ENCODE peak calls at places on chromosomes 5 and 9, in seven cellular contexts. L, P, N, Z, I, B and W are unnamed samples. For H3K36me3 and H3K4me1, the result is how much of the 10 kb centered on the place peaks cover.

GRCh38 chr9:135512904-135513303 is 8.3 kb upstream of the LCN1 start:
- DNase-seq in L (no peak), P (no peak), N (no peak), Z (peak), I (no peak), B (no peak), W (peak)

GRCh38 chr5:23208959-23209431 is 298.4 kb upstream of the PRDM9 start:
- DNase-seq in L (no peak), P (no peak), N (no peak), Z (no peak), I (no peak), B (peak), W (no peak)

GRCh38 chr5:31983851-31984250 is 190.3 kb downstream of the GOLPH3 start:
- DNase-seq in L (no peak), P (no peak), N (no peak), Z (no peak), I (no peak), B (no peak), W (no peak)

GRCh38 chr9:35736201-35736633 is 3.8 kb downstream of the CREB3 start:
- DNase-seq in L (peak), P (peak), N (peak), Z (no peak), I (peak), B (peak), W (peak)

GRCh38 chr5:3121813-3122212 is 370.3 kb upstream of the IRX2 start:
- DNase-seq in L (no peak), P (no peak), N (no peak), Z (peak), I (no peak), B (no peak), W (no peak)

GRCh38 chr5:131109540-131110255 is 55.4 kb downstream of the HINT1 start:
- DNase-seq in L (no peak), P (no peak), N (no peak), Z (no peak), I (peak), B (peak), W (no peak)

GRCh38 chr5:13339022-13339421 is 605.5 kb downstream of the DNAH5 start:
- DNase-seq in L (no peak), P (no peak), N (no peak), Z (no peak), I (no peak), B (no peak), W (no peak)

GRCh38 chr9:88076286-88077070 is 61.8 kb downstream of the SPATA31C2 start:
- DNase-seq in L (peak), P (peak), N (no peak), Z (peak), I (peak), B (no peak), W (peak)

GRCh38 chr5:51275428-51275827 is 107.8 kb upstream of the ISL1 start:
- DNase-seq in L (no peak), P (no peak), N (no peak), Z (no peak), I (no peak), B (no peak), W (no peak)

GRCh38 chr9:130631331-130632080 is 32.9 kb upstream of the PRDM12 start:
- DNase-seq in L (no peak), P (no peak), N (no peak), Z (no peak), I (no peak), B (no peak), W (no peak)
- H3K36me3 ChIP-seq in L (half or more), P (half or more), N (half or more), Z (half or more), I (half or more), B (half or more), W (under half)

DNA sequence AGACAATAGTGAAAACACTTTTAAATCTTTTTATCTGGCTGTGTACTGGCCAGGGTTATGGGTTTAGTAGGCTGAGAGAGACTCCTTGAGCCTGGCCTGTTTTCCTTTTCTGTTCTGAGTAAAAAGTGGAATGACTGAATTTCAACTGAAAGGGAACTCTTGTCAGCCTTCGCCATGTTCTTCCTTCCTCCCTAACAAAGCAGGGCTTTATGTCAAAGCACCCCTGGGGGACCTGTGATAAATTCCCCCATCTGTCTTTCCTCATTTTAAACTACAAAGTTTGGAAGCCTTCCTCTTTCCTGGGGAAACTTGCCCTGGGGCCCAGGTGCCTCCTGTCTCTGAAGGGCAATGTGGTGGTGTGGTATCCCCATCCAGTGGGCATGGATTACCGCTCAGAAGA is 29.7 kb downstream of the LARP1 start:
- DNase-seq in L (no peak), P (no peak), N (no peak), Z (no peak), I (no peak), B (no peak), W (no peak)
- H3K4me1 ChIP-seq in L (half or more), P (half or more), N (under half), Z (half or more), I (half or more), B (under half), W (under half)

DNA sequence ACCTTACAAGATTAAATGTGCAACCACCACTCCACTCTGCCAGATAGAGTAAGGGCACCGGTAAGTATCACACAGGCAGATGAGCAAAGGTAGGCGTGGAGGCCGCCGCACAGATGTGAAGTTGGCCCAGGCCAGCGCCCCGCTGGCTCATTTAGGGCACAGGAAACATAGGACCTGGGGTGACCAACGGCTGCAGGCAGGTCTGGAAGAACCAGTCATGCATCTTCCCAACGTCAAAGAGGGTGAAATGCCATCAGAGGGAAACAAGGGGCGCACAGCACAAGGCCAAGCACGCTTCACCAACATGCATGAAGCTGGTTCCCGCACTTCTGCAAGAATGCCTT is 31.7 kb upstream of the SLC6A3 start:
- DNase-seq in L (no peak), P (no peak), N (no peak), Z (peak), I (no peak), B (no peak), W (peak)
- H3K36me3 ChIP-seq in L (half or more), P (half or more), N (under half), Z (half or more), I (under half), B (half or more), W (under half)

DNA sequence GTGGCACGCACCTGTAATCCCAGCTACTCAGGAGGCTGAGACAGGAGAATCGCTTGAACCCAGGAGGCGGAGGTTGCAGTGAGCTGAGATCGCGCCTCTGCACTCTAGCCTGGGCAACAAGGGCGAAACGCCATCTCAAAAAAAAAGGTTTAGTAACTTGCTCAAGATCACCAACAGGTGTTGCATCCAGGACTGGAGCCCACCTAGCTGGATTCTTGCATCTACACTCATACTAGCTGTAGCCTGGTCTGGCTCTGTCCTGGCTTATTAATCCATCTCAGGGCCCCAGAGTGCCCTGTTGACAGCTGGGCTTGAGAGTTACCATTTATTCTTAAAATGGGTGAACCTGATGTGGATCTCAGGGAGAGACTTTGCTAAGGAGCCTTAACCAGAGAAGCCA is 7.5 kb downstream of the WWC1 start:
- DNase-seq in L (no peak), P (no peak), N (no peak), Z (no peak), I (no peak), B (no peak), W (no peak)
- H3K4me1 ChIP-seq in L (under half), P (under half), N (under half), Z (under half), I (under half), B (under half), W (under half)